ENCODE peak calls at places on chromosomes 6 and 20, in four cellular contexts. P is GM12891, V is K562, Y is GM12878. Q is an unnamed sample.

GRCh38 chr6:13229205-13230085 is 98.9 kb downstream of the TBC1D7 start:
- DNase-seq in P (peak; percentile 25), V (no peak), Y (peak; percentile 88), Q (no peak)

GRCh38 chr6:16200231-16200941 is 38.0 kb upstream of the GMPR start:
- DNase-seq in P (no peak), V (no peak), Y (no peak), Q (no peak)

GRCh38 chr20:57841297-57841866 is 131.6 kb upstream of the PMEPA1 start:
- DNase-seq in P (no peak), V (no peak), Y (no peak), Q (no peak)

GRCh38 chr20:5630071-5630470 is 120.1 kb upstream of the SHLD1 start:
- DNase-seq in P (no peak), V (no peak), Y (no peak), Q (no peak)

GRCh38 chr6:4607026-4607704 is 169.0 kb upstream of the CDYL start:
- DNase-seq in P (no peak), V (no peak), Y (no peak), Q (no peak)

GRCh38 chr6:32852018-32852843 is 1.3 kb downstream of the TAP1 start:
- DNase-seq in P (no peak), V (no peak), Y (no peak), Q (no peak)

GRCh38 chr6:100504786-100505737 is 40.3 kb upstream of the SIM1 start:
- DNase-seq in P (no peak), V (no peak), Y (no peak), Q (no peak)

GRCh38 chr20:35216541-35216940 is 9.9 kb upstream of the MMP24 start:
- DNase-seq in P (no peak), V (no peak), Y (no peak), Q (no peak)

GRCh38 chr6:5547571-5547970 is 286.3 kb downstream of the FARS2 start:
- DNase-seq in P (no peak), V (no peak), Y (no peak), Q (no peak)

GRCh38 chr6:167550936-167551633 is 226.2 kb downstream of the TTLL2 start:
- DNase-seq in P (no peak), V (no peak), Y (no peak), Q (no peak)

GRCh38 chr6:166800110-166800509 is 156.2 kb downstream of the RNASET2 start:
- DNase-seq in P (no peak), V (no peak), Y (no peak), Q (no peak)

GRCh38 chr6:163151212-163151611 is 263.3 kb upstream of the QKI start:
- DNase-seq in P (no peak), V (no peak), Y (no peak), Q (no peak)
- TF ChIP-seq SPI1 in P (no peak), V (no peak), Y (no peak), Q (no peak)

DNA sequence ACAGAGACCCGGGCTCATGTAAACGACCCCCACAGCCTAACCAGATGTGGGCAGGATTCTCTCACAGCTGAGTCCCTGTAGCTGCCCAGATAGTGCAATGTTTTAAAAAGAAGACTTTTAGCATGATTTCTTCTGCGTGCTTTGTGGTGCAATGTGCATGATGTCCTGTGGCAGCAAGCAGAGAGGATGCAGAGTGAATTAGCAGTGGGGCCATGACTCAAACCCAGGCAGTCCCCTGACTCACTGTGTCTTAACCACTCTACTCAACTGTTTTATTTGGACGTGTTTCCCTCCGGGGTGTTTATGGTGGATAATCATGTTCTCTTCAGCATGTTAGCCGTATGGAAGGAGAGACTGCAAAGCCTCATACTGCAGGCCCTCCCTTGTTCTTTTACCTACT is 247.9 kb downstream of the SLC24A3 start:
- DNase-seq in P (no peak), V (no peak), Y (no peak), Q (no peak)
- TF ChIP-seq SPI1 in P (no peak), V (no peak), Y (no peak), Q (no peak)

GRCh38 chr20:37531856-37532255 is 4.2 kb upstream of the BLCAP start:
- DNase-seq in P (no peak), V (no peak), Y (no peak), Q (no peak)
- TF ChIP-seq SPI1 in P (no peak), V (no peak), Y (no peak), Q (no peak)

DNA sequence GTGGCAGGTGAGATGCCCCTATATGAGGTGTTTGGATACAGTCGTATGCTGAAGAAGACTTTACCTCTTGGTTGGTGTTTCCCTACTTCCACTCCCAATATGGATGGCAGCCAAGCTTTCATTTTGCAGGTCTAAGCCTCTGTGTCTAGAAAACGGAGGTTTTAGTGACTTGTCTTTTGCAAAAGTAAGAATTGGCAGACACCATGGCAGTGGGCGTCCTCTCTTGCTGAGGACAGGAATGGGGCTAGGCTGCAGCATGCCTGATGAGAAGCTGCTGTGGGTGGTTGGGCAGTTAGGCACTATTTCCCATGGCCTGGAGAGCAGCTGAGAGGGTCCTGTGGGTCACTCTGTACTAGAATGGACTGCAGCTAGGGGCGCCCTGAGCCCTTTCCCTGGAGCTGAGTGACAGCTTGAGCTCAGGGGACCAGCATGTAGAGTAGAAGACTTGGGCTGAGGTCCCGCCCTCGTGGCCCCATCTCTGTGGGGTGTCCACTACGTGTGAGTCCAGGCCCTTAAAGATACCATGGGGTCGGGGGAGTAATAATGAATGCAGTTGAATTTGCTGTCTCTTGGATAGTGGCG is 127.4 kb downstream of the CDH26 start:
- DNase-seq in P (no peak), V (peak; percentile 20), Y (no peak), Q (no peak)
- TF ChIP-seq SPI1 in P (no peak), V (no peak), Y (no peak), Q (no peak)

DNA sequence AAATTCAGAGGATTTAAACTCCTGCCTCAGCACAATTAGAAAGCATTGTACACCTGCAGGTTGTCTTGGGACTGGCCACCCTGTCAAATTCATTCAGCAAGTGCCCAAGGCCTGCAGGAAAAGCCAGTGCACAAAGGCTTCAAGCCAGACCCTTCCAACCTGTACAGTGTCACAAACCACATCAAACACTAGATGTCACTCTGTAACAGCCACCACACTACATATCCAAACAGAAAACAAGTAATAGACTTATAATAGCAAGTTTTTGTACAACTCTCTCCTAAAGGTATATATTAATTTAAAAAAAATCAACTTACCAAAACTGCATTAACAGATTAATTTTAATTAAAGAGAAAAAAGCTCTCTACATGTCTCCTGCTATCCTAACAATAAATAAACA is 47.6 kb downstream of the RALGAPA2 start:
- DNase-seq in P (no peak), V (no peak), Y (no peak), Q (no peak)
- TF ChIP-seq SPI1 in P (no peak), V (no peak), Y (no peak), Q (no peak)

DNA sequence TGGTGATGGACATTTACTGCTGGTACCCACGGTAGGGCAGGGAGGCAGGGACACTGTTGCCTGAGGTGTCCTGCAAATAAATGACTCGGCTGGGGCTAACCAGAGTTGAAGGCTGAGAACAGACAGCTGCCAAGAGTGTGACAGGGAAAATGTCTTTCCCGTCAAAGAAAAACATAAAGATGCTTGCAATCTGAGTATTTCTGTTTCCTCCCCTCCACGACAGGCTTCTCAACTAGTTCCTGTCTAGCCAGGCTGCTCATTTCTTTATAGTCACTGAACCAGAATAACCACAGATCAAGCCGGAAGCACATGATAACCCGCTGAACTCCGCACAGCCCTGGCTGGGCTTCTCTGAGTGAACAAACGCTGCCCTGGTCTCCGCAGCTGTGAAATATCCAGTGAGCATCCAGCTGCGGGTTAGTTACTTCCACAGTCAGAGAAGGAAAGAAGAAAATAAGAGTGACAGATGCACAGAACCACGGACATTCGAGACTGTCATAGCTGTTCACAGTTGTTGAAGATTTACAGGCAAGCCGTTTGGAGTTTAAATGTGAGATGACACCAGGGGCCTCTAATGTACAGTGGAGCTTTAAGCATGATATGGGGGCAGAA is 299.8 kb upstream of the SUPT3H start:
- DNase-seq in P (peak; percentile 30), V (no peak), Y (peak; percentile 30), Q (no peak)
- TF ChIP-seq SPI1 in P (peak; percentile 23), V (no peak), Y (peak; percentile 9), Q (peak; percentile 53)

GRCh38 chr6:138485586-138486248 is 13.6 kb downstream of the NHSL1 start:
- DNase-seq in P (no peak), V (no peak), Y (no peak), Q (no peak)
- TF ChIP-seq SPI1 in P (no peak), V (no peak), Y (no peak), Q (no peak)

Q was measured in HL-60.